ENCODE peak calls at places on chromosomes 11 and 22, in ten cellular contexts. F is fibroblast of pulmonary artery, M is fibroblast of mammary gland, K is tibial nerve, E is IMR-90, O is mucosa of descending colon, T is brain microvascular endothelial cell, W is HL-60, Z is spleen, A is bronchial epithelial cell. L is an unnamed sample.
A peak's percentile ranks its signal among the peaks of the same experiment; 100 is the strongest.

GRCh38 chr11:95922536-95923440 is 1.1 kb downstream of the MTMR2 start:
- DNase-seq in T (no peak), O (no peak), K (no peak), M (peak; percentile 22), E (no peak), W (no peak), F (peak; percentile 26), A (peak; percentile 12), Z (no peak), L (no peak)

GRCh38 chr11:128207861-128208321 is 379.5 kb downstream of the ETS1 start:
- DNase-seq in W (no peak), M (peak; percentile 99), A (peak; percentile 100), O (no peak), K (no peak), F (peak; percentile 100), Z (no peak), E (peak; percentile 91), T (peak; percentile 65), L (peak; percentile 95)

GRCh38 chr11:67700548-67701262 is 26.3 kb upstream of the ALDH3B2 start:
- DNase-seq in T (no peak), W (no peak), F (no peak), A (peak; percentile 82), M (no peak), K (no peak), E (no peak), O (no peak), Z (no peak), L (no peak)

GRCh38 chr22:42326301-42326700 is 55.8 kb upstream of the TCF20 start:
- DNase-seq in M (no peak), T (no peak), O (no peak), K (no peak), W (no peak), F (no peak), A (no peak), E (no peak), Z (no peak), L (no peak)

GRCh38 chr22:29311468-29312217 is 3.9 kb downstream of the RASL10A start:
- DNase-seq in K (peak; percentile 15), O (peak; percentile 62), Z (peak; percentile 77), F (no peak), A (no peak), W (no peak), T (no peak), E (no peak), M (no peak), L (no peak)

GRCh38 chr11:123977731-123978347 is at the start of gene OR10S1:
- DNase-seq in Z (no peak), W (no peak), M (peak; percentile 2), F (no peak), A (peak; percentile 90), E (no peak), T (no peak), K (no peak), O (no peak), L (no peak)

GRCh38 chr22:29706493-29706892 is 13.3 kb upstream of the CABP7 start:
- DNase-seq in F (no peak), A (no peak), W (no peak), M (no peak), E (no peak), Z (no peak), O (no peak), T (no peak), K (no peak), L (no peak)

GRCh38 chr22:20083157-20083890 is 3.3 kb downstream of the DGCR8 start:
- DNase-seq in F (no peak), A (no peak), T (no peak), W (no peak), E (no peak), K (no peak), Z (peak; percentile 64), O (peak; percentile 17), M (no peak), L (peak; percentile 7)

GRCh38 chr22:24289138-24289537 is 18.5 kb downstream of the SPECC1L start:
- DNase-seq in T (peak; percentile 56), E (peak; percentile 84), A (peak; percentile 21), K (no peak), M (peak; percentile 89), Z (no peak), O (no peak), W (no peak), F (peak; percentile 84), L (peak; percentile 63)

GRCh38 chr11:60169264-60169915 is 13.5 kb downstream of the MS4A6A start:
- DNase-seq in M (peak; percentile 11), W (peak; percentile 51), O (no peak), K (no peak), Z (no peak), T (peak; percentile 2), F (peak; percentile 47), E (no peak), A (peak; percentile 93), L (peak; percentile 25)
- TF ChIP-seq CTCF in M (peak; percentile 22), W (peak; percentile 43), O (no peak), K (peak; percentile 8), Z (peak; percentile 47), T (peak; percentile 30), F (peak; percentile 32), E (peak; percentile 22), A (peak; percentile 52), L (peak; percentile 22)

GRCh38 chr11:118785362-118785761 is 5.6 kb downstream of the DDX6 start:
- DNase-seq in O (no peak), W (no peak), F (peak; percentile 41), T (peak; percentile 4), K (no peak), Z (no peak), A (peak; percentile 25), M (peak; percentile 68), E (peak; percentile 52), L (peak; percentile 41)
- H3K4me3 ChIP-seq in O (no peak overlapping the region), W (no peak overlapping the region), F (no peak overlapping the region), T (no peak overlapping the region), K (no peak overlapping the region), Z (no peak overlapping the region), A (no peak overlapping the region), M (no peak overlapping the region), E (no peak overlapping the region), L (no peak overlapping the region)

DNA sequence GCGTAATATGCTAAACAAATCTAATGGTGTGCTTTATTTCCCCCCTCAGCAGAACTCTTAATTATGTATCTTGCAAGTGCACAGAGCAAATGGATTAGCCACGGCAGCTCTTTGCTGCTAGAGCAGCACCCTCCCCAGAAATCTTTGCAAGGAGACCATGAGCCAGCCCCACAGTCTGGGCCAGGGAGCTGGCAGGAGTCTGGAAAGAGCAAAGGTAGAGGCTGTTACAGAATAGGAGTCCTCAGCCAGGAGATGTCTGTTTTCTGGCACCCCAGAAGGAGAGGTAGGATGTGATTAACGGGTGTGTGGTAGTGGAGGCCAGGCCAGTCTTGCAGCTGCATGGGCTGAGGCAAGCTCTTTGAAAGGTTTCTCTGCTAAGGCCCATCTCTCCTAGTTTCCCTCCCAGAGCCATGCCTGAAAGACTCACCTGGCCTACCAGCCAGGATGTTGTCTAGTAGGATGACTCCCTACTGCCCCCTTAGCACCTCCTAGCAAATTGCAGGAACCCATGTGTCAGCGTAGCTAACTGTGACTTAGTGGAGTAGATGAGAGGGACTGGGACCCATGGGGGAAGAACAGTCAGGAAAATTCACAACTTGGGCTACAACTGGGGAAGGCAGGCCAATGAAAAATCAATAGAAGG is 557.2 kb downstream of the BUD13 start:
- DNase-seq in E (no peak), O (no peak), Z (no peak), W (no peak), T (no peak), K (no peak), M (no peak), A (peak; percentile 5), F (no peak), L (no peak)
- TF ChIP-seq CTCF in E (no peak), O (no peak), Z (no peak), W (no peak), T (peak; percentile 13), K (no peak), M (no peak), A (peak; percentile 10), F (no peak), L (no peak)

DNA sequence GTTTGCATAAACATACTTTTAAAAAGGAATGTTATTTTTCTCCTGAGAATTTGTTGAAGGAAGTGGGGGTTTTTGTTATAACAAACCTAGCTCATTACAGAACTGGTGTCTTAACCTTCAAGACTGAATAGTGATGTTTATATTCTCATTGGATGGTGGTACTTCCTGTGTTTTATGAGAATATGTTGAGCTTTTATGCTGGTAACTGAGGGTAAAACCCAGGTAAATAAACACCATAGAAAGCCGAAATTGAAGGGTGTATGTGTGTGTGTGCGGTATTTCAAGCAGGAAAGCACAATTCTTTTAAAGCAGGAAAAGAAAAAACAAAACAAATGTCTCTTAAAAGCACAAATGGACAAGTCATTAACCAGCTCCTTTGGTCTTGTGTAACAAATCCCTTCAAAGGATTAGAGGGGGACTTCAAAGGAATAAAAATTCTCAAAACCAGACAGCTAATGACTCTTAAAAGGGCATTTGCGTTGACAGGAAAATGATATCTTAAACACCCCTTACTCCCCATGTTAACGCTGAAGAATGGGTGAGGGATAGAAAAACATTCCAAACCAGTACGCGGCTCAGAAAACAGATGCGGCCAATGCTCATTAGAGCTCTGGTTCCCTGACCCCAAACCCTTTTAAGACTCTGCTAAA is 23.8 kb downstream of the LMO2 start:
- DNase-seq in A (no peak), E (no peak), T (no peak), F (no peak), W (no peak), O (no peak), K (no peak), M (no peak), Z (no peak), L (no peak)
- H3K4me3 ChIP-seq in A (no peak overlapping the region), E (no peak overlapping the region), T (no peak overlapping the region), F (peak overlapping the region; percentile 63), W (peak overlapping the region; percentile 76), O (no peak overlapping the region), K (peak overlapping the region; percentile 31), M (no peak overlapping the region), Z (peak overlapping the region; percentile 72), L (no peak overlapping the region)

GRCh38 chr11:72607496-72607895 is 66.7 kb downstream of the PDE2A start:
- DNase-seq in T (no peak), W (no peak), O (no peak), F (no peak), K (no peak), Z (no peak), E (no peak), M (no peak), A (no peak), L (no peak)

GRCh38 chr11:72609451-72609850 is 64.8 kb downstream of the PDE2A start:
- DNase-seq in W (no peak), K (no peak), T (no peak), A (no peak), F (no peak), O (no peak), M (no peak), Z (no peak), E (no peak), L (no peak)

GRCh38 chr11:72607101-72607468 is 67.1 kb downstream of the PDE2A start:
- DNase-seq in M (no peak), Z (no peak), W (no peak), F (no peak), K (no peak), T (no peak), O (no peak), E (no peak), A (no peak), L (no peak)

GRCh38 chr11:72606362-72607100 is 67.7 kb downstream of the PDE2A start:
- DNase-seq in A (no peak), W (no peak), Z (no peak), M (no peak), K (no peak), F (no peak), O (no peak), T (no peak), E (no peak), L (no peak)

GRCh38 chr11:72609045-72609444 is 65.2 kb downstream of the PDE2A start:
- DNase-seq in W (no peak), O (no peak), F (peak; percentile 49), Z (no peak), K (no peak), A (peak; percentile 17), T (no peak), M (peak; percentile 38), E (peak; percentile 30), L (peak; percentile 71)
- TF ChIP-seq CTCF in W (peak; percentile 32), O (no peak), F (peak; percentile 75), Z (peak; percentile 32), K (peak; percentile 18), A (peak; percentile 50), T (peak; percentile 77), M (peak; percentile 61), E (peak; percentile 57), L (peak; percentile 79)